ENCODE peak calls at places on chromosomes 2 and 18, in four cellular contexts. O is pancreas, A is tibial nerve, Q is transverse colon. Z is an unnamed sample. For H3K4me1, H3K27me3 and H3K9me3, the result is how much of the 10 kb centered on the place peaks cover.

GRCh38 chr2:223621901-223622300 is 19.7 kb upstream of the SCG2 start:
- DNase-seq in O (no peak), A (no peak), Q (no peak), Z (no peak)

GRCh38 chr2:66346241-66346664 is 88.7 kb upstream of the MEIS1 start:
- DNase-seq in O (no peak), A (no peak), Q (no peak), Z (no peak)

GRCh38 chr18:57856128-57856527 is 53.0 kb upstream of the ATP8B1 start:
- DNase-seq in O (no peak), A (no peak), Q (no peak), Z (no peak)

GRCh38 chr2:33484042-33484621 is 7.7 kb downstream of the RASGRP3 start:
- DNase-seq in O (no peak), A (no peak), Q (no peak), Z (no peak)

GRCh38 chr2:242038928-242039341 is 169.4 kb downstream of the RTP5 start:
- DNase-seq in O (no peak), A (no peak), Q (no peak), Z (no peak)

GRCh38 chr18:28018361-28018760 is 158.6 kb downstream of the CDH2 start:
- DNase-seq in O (no peak), A (no peak), Q (no peak), Z (no peak)

GRCh38 chr2:166517533-166517932 is 23.5 kb upstream of the SCN7A start:
- DNase-seq in O (no peak), A (no peak), Q (no peak), Z (no peak)

GRCh38 chr2:19541884-19542283 is 183.5 kb upstream of the OSR1 start:
- DNase-seq in O (no peak), A (no peak), Q (no peak), Z (no peak)

GRCh38 chr2:119283873-119284331 is 60.3 kb downstream of the STEAP3 start:
- DNase-seq in O (no peak), A (peak), Q (peak), Z (no peak)

GRCh38 chr2:217902281-217903141 is 100.3 kb downstream of the TNS1 start:
- DNase-seq in O (no peak), A (peak), Q (peak), Z (no peak)

GRCh38 chr18:68244786-68245185 is 470.1 kb downstream of the TMX3 start:
- DNase-seq in O (no peak), A (no peak), Q (no peak), Z (no peak)

GRCh38 chr2:125535089-125535488 is 1120.9 kb upstream of the GYPC start:
- DNase-seq in O (no peak), A (no peak), Q (no peak), Z (no peak)

GRCh38 chr2:144445196-144445595 is 74.7 kb downstream of the ZEB2 start:
- DNase-seq in O (no peak), A (no peak), Q (no peak), Z (no peak)
- H3K4me1 ChIP-seq in O (under half), A (under half), Q (under half), Z (under half)

GRCh38 chr18:48436907-48437306 is 27.7 kb upstream of the ZBTB7C start:
- DNase-seq in O (no peak), A (no peak), Q (no peak), Z (no peak)
- H3K27me3 ChIP-seq in O (under half), A (under half), Q (under half), Z (under half)

DNA sequence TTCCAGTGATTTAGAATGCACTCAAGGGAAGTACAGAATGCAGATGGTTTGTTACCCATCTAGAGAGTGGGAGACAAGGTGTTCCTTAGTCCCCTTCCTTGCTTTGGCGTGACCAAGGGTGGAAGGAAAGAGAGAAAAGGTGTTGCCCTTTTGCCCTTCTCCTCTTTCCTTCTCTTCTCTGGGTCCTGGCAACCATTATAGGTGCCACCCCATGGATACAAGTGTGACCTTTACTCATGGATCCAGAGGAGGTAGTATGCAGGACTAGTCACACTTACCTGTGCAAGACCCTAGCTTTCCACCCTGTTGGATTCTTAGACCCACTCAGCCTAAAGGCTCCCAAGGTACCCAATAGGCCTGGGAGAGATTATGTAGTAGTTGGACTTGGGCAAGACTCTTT is 11.6 kb upstream of the RBFA start:
- DNase-seq in O (no peak), A (no peak), Q (no peak), Z (no peak)
- H3K9me3 ChIP-seq in O (under half), A (half or more), Q (half or more), Z (under half)

DNA sequence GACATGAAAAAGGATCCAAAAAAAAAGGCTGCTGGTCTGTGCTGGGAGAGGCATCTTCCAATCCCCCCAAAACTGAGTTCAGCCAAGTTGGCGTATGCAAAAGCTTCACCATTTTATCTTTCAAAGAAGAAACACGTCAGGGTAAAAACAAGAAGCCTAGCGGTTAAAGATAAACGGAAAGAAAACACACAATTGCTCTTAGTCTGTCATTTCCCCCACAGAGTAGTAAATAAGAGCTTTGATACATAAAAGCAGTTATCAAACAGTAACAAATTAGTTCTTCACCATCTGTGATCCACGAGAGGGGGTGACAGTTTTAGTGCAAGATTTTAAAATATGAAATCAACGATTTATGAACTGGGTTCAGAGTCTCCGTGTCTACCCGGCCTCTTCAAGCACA is 704.0 kb upstream of the ID2 start:
- DNase-seq in O (no peak), A (no peak), Q (no peak), Z (no peak)
- H3K4me1 ChIP-seq in O (under half), A (under half), Q (under half), Z (under half)

DNA sequence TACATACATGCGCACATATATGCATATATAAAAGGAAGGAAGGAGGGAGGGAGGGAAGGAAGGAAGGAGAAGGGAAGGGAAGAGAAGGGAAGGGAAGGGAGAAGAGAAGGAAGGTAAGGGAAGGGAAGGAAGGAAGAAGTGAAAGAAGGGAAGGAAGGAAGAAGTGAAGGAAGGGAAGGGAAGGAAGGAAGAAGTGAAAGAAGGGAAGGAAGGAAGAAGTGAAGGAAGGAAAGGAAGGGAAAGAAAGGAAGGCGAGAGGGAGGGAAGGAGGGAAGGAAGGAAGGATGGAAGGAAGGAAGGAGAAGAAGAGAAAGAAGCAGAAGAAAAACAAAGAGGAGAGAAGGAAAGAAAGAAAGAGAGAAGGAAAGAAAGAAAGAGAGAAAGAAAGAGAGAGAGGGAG is 16.9 kb downstream of the COL6A3 start:
- DNase-seq in O (no peak), A (no peak), Q (no peak), Z (no peak)
- H3K27me3 ChIP-seq in O (under half), A (under half), Q (under half), Z (under half)

DNA sequence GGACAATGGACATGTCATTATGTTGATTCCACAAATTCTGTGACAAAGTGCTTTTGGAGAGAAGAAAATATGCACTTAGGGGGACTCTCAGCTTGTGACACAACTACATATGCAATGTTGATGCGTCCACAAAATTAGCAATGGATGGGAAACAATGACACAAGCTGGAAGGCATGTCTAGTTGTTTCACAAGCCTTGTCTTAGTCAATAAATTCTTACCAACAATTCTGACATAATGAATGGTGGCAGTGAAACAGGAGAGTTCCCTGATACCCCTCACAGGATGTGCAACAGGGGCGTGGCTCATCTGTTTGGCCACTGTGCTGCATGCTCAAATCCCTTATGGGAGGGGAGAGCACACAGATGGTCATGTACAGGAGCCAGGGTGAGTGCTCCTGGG is 347.2 kb upstream of the DLGAP1 start:
- DNase-seq in O (no peak), A (no peak), Q (no peak), Z (no peak)
- H3K9me3 ChIP-seq in O (under half), A (under half), Q (under half), Z (under half)

GRCh38 chr2:172096661-172097547 is 5.8 kb downstream of the DLX2 start:
- DNase-seq in O (peak), A (no peak), Q (no peak), Z (no peak)

GRCh38 chr2:172095905-172096660 is 6.6 kb downstream of the DLX2 start:
- DNase-seq in O (no peak), A (no peak), Q (no peak), Z (no peak)

GRCh38 chr2:172094319-172095145 is 8.2 kb downstream of the DLX2 start:
- DNase-seq in O (peak), A (no peak), Q (no peak), Z (no peak)

GRCh38 chr2:172093416-172094318 is 8.4 kb downstream of the DLX1 start:
- DNase-seq in O (no peak), A (no peak), Q (no peak), Z (no peak)

DNA sequence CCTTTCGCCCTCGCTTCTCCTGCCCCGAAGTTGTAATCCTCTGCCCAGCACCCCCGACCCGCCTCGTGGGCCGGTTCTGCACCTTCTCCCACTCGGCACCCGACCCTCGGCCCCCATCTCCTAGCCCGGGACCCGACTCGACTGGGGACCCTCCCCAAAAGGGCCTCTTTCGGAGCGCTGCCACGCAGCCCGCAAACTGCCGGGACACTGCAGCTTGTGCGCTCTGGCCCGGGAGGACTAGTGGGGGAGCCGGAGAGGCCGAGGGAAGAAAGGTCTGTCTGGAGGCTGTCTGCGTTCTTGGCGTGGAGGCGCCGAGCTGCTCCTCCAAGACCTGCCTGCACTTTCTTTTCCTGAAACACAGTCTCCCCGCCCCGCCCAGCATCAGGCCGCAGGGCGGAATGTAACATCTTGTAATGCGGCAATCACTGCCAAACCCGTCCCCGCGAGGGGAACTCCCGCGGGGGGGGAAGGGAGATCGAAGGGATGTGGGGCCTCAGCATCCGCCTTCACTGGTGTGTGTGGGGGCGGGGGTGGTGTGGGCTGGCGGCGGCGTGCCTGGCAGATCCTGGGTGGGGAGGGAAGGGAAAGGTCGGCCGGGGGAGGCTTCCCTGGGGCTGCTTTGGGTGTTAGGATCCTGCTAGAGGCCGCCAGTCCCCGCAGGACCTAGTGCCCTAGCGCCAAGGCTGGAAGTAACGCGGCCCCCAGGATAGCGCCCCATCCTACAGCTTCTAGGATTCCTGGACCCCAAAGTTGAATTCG is 7.4 kb downstream of the DLX2 start:
- DNase-seq in O (peak), A (no peak), Q (peak), Z (peak)
- H3K4me1 ChIP-seq in O (under half), A (under half), Q (half or more), Z (under half)

DNA sequence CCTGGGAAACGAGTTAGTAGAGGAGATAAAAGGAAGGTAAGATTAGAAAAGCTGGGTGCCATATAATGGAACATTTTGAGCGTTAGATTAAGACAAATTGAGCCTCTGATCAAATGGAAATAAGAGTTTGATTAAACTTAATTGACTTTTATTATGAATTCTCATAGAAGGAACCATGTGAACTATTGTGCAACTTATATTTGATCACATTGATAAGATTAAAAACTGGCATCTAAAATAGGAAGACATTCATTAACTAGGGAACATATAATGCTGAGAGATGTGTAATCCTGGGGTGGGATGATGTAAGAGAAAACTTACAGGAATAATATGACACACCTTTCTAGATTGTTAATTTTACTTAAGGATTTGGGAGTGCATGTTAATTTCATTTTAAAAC is 22.5 kb downstream of the TBR1 start:
- DNase-seq in O (no peak), A (no peak), Q (no peak), Z (no peak)
- H3K27me3 ChIP-seq in O (under half), A (under half), Q (half or more), Z (under half)

DNA sequence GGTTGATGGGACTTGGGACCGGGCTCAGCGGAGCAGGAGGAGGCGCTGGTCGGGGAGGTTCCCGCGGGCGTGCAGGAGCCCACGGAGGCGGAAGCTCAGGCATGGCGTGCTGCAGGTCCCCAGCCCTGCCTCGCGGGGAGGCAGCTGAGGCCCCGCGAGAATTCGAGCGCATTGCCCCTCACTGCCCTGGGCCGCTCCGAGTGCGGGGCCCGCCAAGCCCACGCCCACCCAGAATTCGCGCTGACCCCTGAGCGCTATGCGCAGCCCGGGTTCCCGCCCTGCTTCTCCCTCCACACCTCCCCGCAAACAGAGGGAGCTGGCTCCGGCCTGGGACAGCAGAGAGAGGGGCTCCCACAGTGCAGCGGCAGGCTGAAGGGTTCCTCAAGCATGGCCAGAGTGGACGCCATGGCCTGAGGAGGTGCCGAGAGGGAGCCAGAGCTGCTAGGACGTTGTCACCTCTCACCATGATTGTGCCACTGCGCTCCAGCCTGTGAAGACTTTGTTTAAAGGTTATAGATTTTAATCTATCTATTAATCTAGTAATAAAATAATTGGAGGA is 357.2 kb upstream of the RGPD4 start:
- DNase-seq in O (peak), A (no peak), Q (no peak), Z (no peak)
- H3K9me3 ChIP-seq in O (under half), A (under half), Q (under half), Z (under half)

Z was measured in naive thymus-derived CD4-positive, alpha-beta T cell.